ENCODE peak calls at places on chromosomes 7 and 10, in six cellular contexts. W is breast epithelium, D is tibial artery, R is esophagus squamous epithelium, E is SK-N-SH, P is uterus. Y is an unnamed sample.

GRCh38 chr7:8710124-8710523 is 276.7 kb downstream of the NXPH1 start:
- DNase-seq in W (no peak), D (no peak), R (no peak), E (peak; percentile 34), P (no peak), Y (no peak)

GRCh38 chr7:123557631-123558505 is at the start of gene NDUFA5:
- DNase-seq in W (peak; percentile 94), D (peak; percentile 99), R (peak; percentile 84), E (peak; percentile 87), P (peak; percentile 99), Y (peak; percentile 91)

GRCh38 chr10:102523250-102524029 is 19.7 kb downstream of the SUFU start:
- DNase-seq in W (no peak), D (peak; percentile 81), R (no peak), E (no peak), P (no peak), Y (no peak)

GRCh38 chr7:3412871-3413270 is 111.8 kb downstream of the SDK1 start:
- DNase-seq in W (no peak), D (no peak), R (no peak), E (no peak), P (no peak), Y (no peak)

GRCh38 chr10:30247704-30248103 is 101.4 kb downstream of the MTPAP start:
- DNase-seq in W (no peak), D (no peak), R (no peak), E (no peak), P (no peak), Y (no peak)

GRCh38 chr7:144818516-144818915 is 17.3 kb downstream of the TPK1 start:
- DNase-seq in W (no peak), D (no peak), R (no peak), E (no peak), P (no peak), Y (peak; percentile 54)

GRCh38 chr7:151006590-151007300 is 15.9 kb downstream of the NOS3 start:
- DNase-seq in W (no peak), D (no peak), R (no peak), E (no peak), P (no peak), Y (no peak)

GRCh38 chr7:51327287-51327717 is 10.7 kb upstream of the COBL start:
- DNase-seq in W (no peak), D (no peak), R (no peak), E (no peak), P (no peak), Y (no peak)

GRCh38 chr10:62582804-62583208 is 208.6 kb downstream of the ZNF365 start:
- DNase-seq in W (no peak), D (peak; percentile 89), R (no peak), E (no peak), P (peak; percentile 49), Y (no peak)

GRCh38 chr10:86075512-86075911 is 291.1 kb downstream of the GRID1 start:
- DNase-seq in W (no peak), D (no peak), R (no peak), E (no peak), P (no peak), Y (no peak)

GRCh38 chr7:30147223-30147622 is 12.4 kb downstream of the MTURN start:
- DNase-seq in W (no peak), D (no peak), R (no peak), E (no peak), P (no peak), Y (no peak)

GRCh38 chr7:49774459-49775064 is 1.1 kb downstream of the VWC2 start:
- DNase-seq in W (no peak), D (no peak), R (no peak), E (peak; percentile 39), P (no peak), Y (no peak)

GRCh38 chr7:104584620-104585019 is 256.2 kb downstream of the LHFPL3 start:
- DNase-seq in W (no peak), D (no peak), R (no peak), E (no peak), P (no peak), Y (no peak)

GRCh38 chr7:88480901-88481300 is 174.2 kb upstream of the STEAP4 start:
- DNase-seq in W (no peak), D (no peak), R (no peak), E (no peak), P (no peak), Y (no peak)

GRCh38 chr10:3178070-3178469 is 5.5 kb upstream of the PITRM1 start:
- DNase-seq in W (no peak), D (no peak), R (no peak), E (no peak), P (no peak), Y (no peak)

GRCh38 chr7:152986369-152986768 is 226.8 kb downstream of the ACTR3B start:
- DNase-seq in W (no peak), D (no peak), R (no peak), E (no peak), P (no peak), Y (no peak)

GRCh38 chr7:137755846-137756685 is 90.7 kb downstream of the DGKI start:
- DNase-seq in W (no peak), D (no peak), R (no peak), E (no peak), P (no peak), Y (no peak)

GRCh38 chr7:96329189-96329588 is 7.3 kb upstream of the SLC25A13 start:
- DNase-seq in W (no peak), D (no peak), R (no peak), E (no peak), P (no peak), Y (no peak)

GRCh38 chr7:466465-467191 is 53.0 kb downstream of the PDGFA start:
- DNase-seq in W (peak; percentile 19), D (peak; percentile 51), R (no peak), E (no peak), P (no peak), Y (no peak)

GRCh38 chr10:35005868-35006267 is 84.3 kb downstream of the CUL2 start:
- DNase-seq in W (no peak), D (no peak), R (no peak), E (no peak), P (no peak), Y (no peak)

GRCh38 chr7:25527665-25528064 is 299.4 kb upstream of the NPVF start:
- DNase-seq in W (no peak), D (no peak), R (no peak), E (no peak), P (no peak), Y (no peak)

GRCh38 chr7:1087952-1088920 is at the start of gene GPER1:
- DNase-seq in W (no peak), D (peak; percentile 83), R (no peak), E (peak; percentile 97), P (peak; percentile 64), Y (no peak)

GRCh38 chr7:35761882-35762720 is 38.8 kb upstream of the SEPTIN7 start:
- DNase-seq in W (no peak), D (no peak), R (no peak), E (peak; percentile 61), P (no peak), Y (no peak)
- TF ChIP-seq CTCF in W (no peak), D (no peak), R (no peak), E (no peak), P (no peak), Y (no peak)

DNA sequence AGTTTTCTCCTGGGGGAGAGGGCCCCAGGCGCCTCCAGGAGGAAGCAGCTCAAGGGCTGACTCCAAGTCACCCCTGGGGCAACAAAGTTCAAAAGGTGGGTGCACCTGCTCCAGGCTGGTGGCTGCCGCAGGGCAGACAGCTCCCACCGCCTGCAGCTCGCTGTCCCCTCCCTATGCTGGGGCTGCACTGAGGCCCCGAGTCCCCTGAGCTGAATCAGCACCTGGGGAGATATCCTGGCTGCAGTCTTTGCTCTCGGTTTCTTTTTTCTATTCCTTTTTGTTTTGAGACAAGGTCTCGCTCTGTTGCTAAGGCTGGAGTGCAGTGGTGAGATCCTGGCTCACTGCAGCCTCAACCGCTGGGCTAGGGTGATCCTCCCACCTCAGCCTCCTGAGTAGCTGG is 183.4 kb downstream of the DNAJB6 start:
- DNase-seq in W (peak; percentile 2), D (peak; percentile 29), R (no peak), E (no peak), P (no peak), Y (no peak)
- H3K9me3 ChIP-seq in W (no peaks in the 10 kb centered on the region), D (no peaks in the 10 kb centered on the region), R (no peaks in the 10 kb centered on the region), E (no peaks in the 10 kb centered on the region), P (no peaks in the 10 kb centered on the region), Y (no peaks in the 10 kb centered on the region)

GRCh38 chr10:47424231-47424630 is 40.1 kb upstream of the ZNF488 start:
- DNase-seq in W (no peak), D (no peak), R (no peak), E (no peak), P (no peak), Y (no peak)
- H3K27ac ChIP-seq in W (no peak overlapping the region), D (no peak overlapping the region), R (no peak overlapping the region), E (no peak overlapping the region), P (no peak overlapping the region), Y (no peak overlapping the region)

GRCh38 chr7:28434510-28434909 is 22.2 kb downstream of the CREB5 start:
- DNase-seq in W (no peak), D (no peak), R (no peak), E (no peak), P (no peak), Y (no peak)
- TF ChIP-seq CTCF in W (no peak), D (no peak), R (no peak), E (no peak), P (no peak), Y (no peak)

DNA sequence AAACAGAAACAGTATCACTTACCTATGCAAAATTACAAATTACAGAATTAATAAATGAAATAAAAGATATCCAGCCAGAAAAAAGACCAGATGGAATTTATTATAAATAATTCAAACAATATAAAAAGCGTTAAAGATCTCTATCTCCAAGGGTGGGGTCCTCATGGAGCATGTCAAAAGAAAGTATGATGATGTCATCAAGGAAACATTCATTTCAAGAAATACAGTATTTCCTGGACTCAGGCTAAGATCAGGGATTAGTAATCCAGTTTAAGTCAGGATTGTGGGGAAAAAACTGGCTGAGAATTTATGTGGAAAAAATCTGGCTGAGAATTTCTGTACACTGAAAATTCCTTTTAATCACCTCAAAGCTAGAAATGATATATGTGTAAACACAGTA is 1075.3 kb downstream of the XPNPEP1 start:
- DNase-seq in W (no peak), D (no peak), R (no peak), E (no peak), P (no peak), Y (no peak)
- H3K9me3 ChIP-seq in W (peaks cover 15% of the 10 kb centered on the region), D (no peaks in the 10 kb centered on the region), R (no peaks in the 10 kb centered on the region), E (no peaks in the 10 kb centered on the region), P (no peaks in the 10 kb centered on the region), Y (no peaks in the 10 kb centered on the region)

GRCh38 chr10:119410361-119411116 is 132.0 kb downstream of the RGS10 start:
- DNase-seq in W (no peak), D (no peak), R (no peak), E (no peak), P (no peak), Y (no peak)

GRCh38 chr10:119413738-119414611 is 128.5 kb downstream of the RGS10 start:
- DNase-seq in W (no peak), D (no peak), R (no peak), E (no peak), P (no peak), Y (no peak)

GRCh38 chr10:119412831-119413737 is 129.4 kb downstream of the RGS10 start:
- DNase-seq in W (no peak), D (no peak), R (no peak), E (peak; percentile 87), P (no peak), Y (no peak)

GRCh38 chr10:119409906-119410305 is 132.6 kb downstream of the RGS10 start:
- DNase-seq in W (no peak), D (no peak), R (no peak), E (no peak), P (peak; percentile 44), Y (no peak)

GRCh38 chr10:119412244-119412750 is 130.2 kb downstream of the RGS10 start:
- DNase-seq in W (peak; percentile 73), D (peak; percentile 92), R (no peak), E (peak; percentile 96), P (peak; percentile 84), Y (no peak)
- H3K27ac ChIP-seq in W (peak overlapping the region; percentile 55), D (peak overlapping the region; percentile 57), R (peak overlapping the region; percentile 49), E (peak overlapping the region; percentile 95), P (peak overlapping the region; percentile 70), Y (no peak overlapping the region)